ENCODE peak calls at places on chromosomes 13 and 19, in five cellular contexts. K is glutamatergic neuron; I is IMR-90; L is stimulated activated CD4-positive, alpha-beta T cell treated with anti-CD3 and anti-CD28 coated beads, Interleukin-4, amount 100 ng/mL, for 1 hour; E is LHCN-M2. Z is an unnamed sample.

GRCh38 chr19:53553865-53554791 is 16.2 kb downstream of the ZNF331 start:
- DNase-seq in K (peak), I (peak), L (peak), E (peak), Z (peak)

GRCh38 chr19:55625004-55625326 is 599 bp upstream of the ZNF784 start:
- DNase-seq in K (no peak), I (no peak), L (no peak), E (no peak), Z (no peak)

GRCh38 chr19:40530091-40530901 is 46.4 kb upstream of the SHKBP1 start:
- DNase-seq in K (peak), I (no peak), L (no peak), E (no peak), Z (peak)

GRCh38 chr13:34913040-34913439 is 29.0 kb upstream of the NBEA start:
- DNase-seq in K (no peak), I (no peak), L (no peak), E (peak), Z (peak)

GRCh38 chr13:30334663-30335386 is 27.5 kb upstream of the KATNAL1 start:
- DNase-seq in K (no peak), I (peak), L (no peak), E (peak), Z (peak)

GRCh38 chr13:91360246-91360751 is 12.8 kb downstream of the MIR17HG start:
- DNase-seq in K (no peak), I (no peak), L (no peak), E (no peak), Z (no peak)

GRCh38 chr19:7605490-7606222 is 10.0 kb downstream of the CAMSAP3 start:
- DNase-seq in K (no peak), I (no peak), L (no peak), E (peak), Z (peak)

GRCh38 chr19:39845172-39845571 is 1.0 kb downstream of the FBL start:
- DNase-seq in K (no peak), I (no peak), L (no peak), E (no peak), Z (no peak)

GRCh38 chr13:99043700-99044300 is 65.9 kb upstream of the DOCK9 start:
- DNase-seq in K (no peak), I (no peak), L (no peak), E (no peak), Z (no peak)